ENCODE peak calls at places on chromosomes 11 and 22, in eight cellular contexts. H is BE2C, L is PC-9, R is cardiac muscle cell, G is stomach, J is colonic mucosa, E is PC-3, Q is IMR-90. N is an unnamed sample. For H3K9me3 and H3K4me1, the result is how much of the 10 kb centered on the place peaks cover.

GRCh38 chr11:134889832-134890231 is 477.8 kb upstream of the B3GAT1 start:
- DNase-seq in J (no peak), H (no peak), E (no peak), R (no peak), Q (no peak), G (no peak), L (no peak), N (no peak)

GRCh38 chr11:123381817-123382554 is 48.1 kb upstream of the GRAMD1B start:
- DNase-seq in H (no peak), J (no peak), G (no peak), L (no peak), E (no peak), R (no peak), Q (no peak), N (no peak)

GRCh38 chr11:31375866-31376265 is 6.2 kb downstream of the DNAJC24 start:
- DNase-seq in G (no peak), L (no peak), J (no peak), H (no peak), E (no peak), Q (no peak), R (no peak), N (no peak)

GRCh38 chr11:2886191-2886894 is 768 bp upstream of the CDKN1C start:
- DNase-seq in E (no peak), H (peak), G (no peak), R (peak), Q (no peak), L (no peak), J (no peak), N (no peak)

GRCh38 chr11:131073167-131073566 is 156.9 kb upstream of the SNX19 start:
- DNase-seq in H (no peak), L (no peak), Q (peak), J (no peak), E (no peak), R (no peak), G (no peak), N (no peak)

GRCh38 chr11:44615913-44616806 is 50.7 kb downstream of the CD82 start:
- DNase-seq in Q (no peak), J (no peak), L (no peak), E (no peak), G (no peak), R (no peak), H (no peak), N (no peak)

GRCh38 chr11:9955387-9955786 is 291.5 kb downstream of the SWAP70 start:
- DNase-seq in H (no peak), Q (peak), J (no peak), E (peak), R (no peak), L (no peak), G (no peak), N (no peak)

GRCh38 chr22:25199726-25200520 is at the start of gene CRYBB3:
- DNase-seq in H (no peak), J (no peak), L (no peak), R (no peak), E (no peak), Q (no peak), G (no peak), N (no peak)

GRCh38 chr22:27980424-27981148 is 61.5 kb upstream of the PITPNB start:
- DNase-seq in H (peak), L (no peak), G (no peak), J (no peak), R (peak), E (no peak), Q (no peak), N (peak)

GRCh38 chr11:20467458-20468185 is 80.1 kb downstream of the PRMT3 start:
- DNase-seq in G (no peak), J (no peak), L (no peak), H (no peak), Q (peak), E (no peak), R (no peak), N (no peak)

GRCh38 chr11:103338621-103339484 is 229.6 kb downstream of the DYNC2H1 start:
- DNase-seq in E (peak), L (no peak), H (peak), Q (peak), J (no peak), R (no peak), G (no peak), N (no peak)

GRCh38 chr11:86748296-86748695 is 52.0 kb upstream of the PRSS23 start:
- DNase-seq in E (no peak), J (no peak), H (no peak), R (no peak), L (no peak), G (no peak), Q (no peak), N (no peak)

GRCh38 chr11:18705651-18706281 is 7.2 kb downstream of the TMEM86A start:
- DNase-seq in G (peak), E (no peak), J (peak), R (peak), H (peak), Q (no peak), L (no peak), N (no peak)

GRCh38 chr22:34781676-34782075 is 284.3 kb upstream of the ISX start:
- DNase-seq in L (no peak), H (no peak), J (no peak), G (no peak), Q (no peak), R (no peak), E (no peak), N (no peak)

GRCh38 chr11:77207019-77207485 is 79.0 kb downstream of the MYO7A start:
- DNase-seq in L (no peak), E (no peak), J (no peak), R (no peak), H (no peak), G (no peak), Q (no peak), N (no peak)

GRCh38 chr11:117816151-117816741 is 8.3 kb downstream of the FXYD2 start:
- DNase-seq in Q (peak), E (peak), J (no peak), L (peak), R (peak), G (no peak), H (peak), N (no peak)

GRCh38 chr11:69965821-69966582 is 112.1 kb upstream of the ANO1 start:
- DNase-seq in G (no peak), L (no peak), R (no peak), E (peak), Q (no peak), J (peak), H (no peak), N (no peak)

GRCh38 chr11:19660076-19660475 is 52.6 kb upstream of the NAV2 start:
- DNase-seq in J (no peak), G (no peak), Q (peak), L (peak), R (no peak), E (peak), H (peak), N (no peak)

GRCh38 chr11:126348806-126349582 is 6.5 kb upstream of the ST3GAL4 start:
- DNase-seq in H (no peak), E (no peak), L (peak), R (no peak), Q (peak), J (no peak), G (no peak), N (no peak)

GRCh38 chr11:111512296-111513239 is at the start of gene BTG4:
- DNase-seq in H (peak), E (no peak), R (peak), Q (no peak), L (no peak), G (no peak), J (no peak), N (no peak)

GRCh38 chr11:8360086-8360828 is 96.6 kb upstream of the LMO1 start:
- DNase-seq in E (no peak), L (no peak), R (no peak), G (no peak), J (no peak), Q (no peak), H (no peak), N (no peak)

GRCh38 chr11:99865951-99866350 is 821.1 kb upstream of the ARHGAP42 start:
- DNase-seq in R (no peak), H (no peak), E (no peak), J (no peak), G (no peak), Q (no peak), L (no peak), N (no peak)

GRCh38 chr11:1838426-1839131 is at the start of gene TNNI2:
- DNase-seq in E (no peak), R (no peak), J (no peak), G (no peak), H (no peak), Q (no peak), L (no peak), N (no peak)

GRCh38 chr11:104946907-104947306 is 21.5 kb downstream of the CASP4 start:
- DNase-seq in R (no peak), J (peak), E (peak), L (peak), Q (peak), G (no peak), H (peak), N (no peak)

GRCh38 chr11:118263694-118264567 is at the start of gene MPZL2:
- DNase-seq in G (peak), E (peak), J (peak), L (peak), Q (no peak), R (peak), H (no peak), N (peak)

GRCh38 chr11:120184946-120185677 is 25.7 kb upstream of the OAF start:
- DNase-seq in Q (peak), G (peak), R (peak), E (no peak), J (peak), H (no peak), L (no peak), N (peak)

GRCh38 chr22:48574776-48575566 is 1252.7 kb downstream of the BRD1 start:
- DNase-seq in R (peak), G (no peak), H (no peak), L (no peak), E (no peak), J (peak), Q (no peak), N (no peak)

GRCh38 chr11:7098235-7098832 is 9.5 kb downstream of the RBMXL2 start:
- DNase-seq in H (no peak), Q (peak), J (no peak), E (peak), L (no peak), G (no peak), R (peak), N (no peak)

GRCh38 chr11:37449146-37449545 is 851.1 kb upstream of the RAG2 start:
- DNase-seq in L (peak), G (no peak), H (no peak), Q (peak), J (no peak), R (peak), E (peak), N (no peak)

GRCh38 chr11:70881948-70882715 is 370.2 kb downstream of the SHANK2 start:
- DNase-seq in H (no peak), L (no peak), Q (no peak), E (no peak), R (no peak), G (no peak), J (no peak), N (no peak)

GRCh38 chr11:76208829-76209670 is 2.7 kb upstream of the WNT11 start:
- DNase-seq in H (peak), L (peak), E (peak), G (peak), Q (peak), R (peak), J (peak), N (peak)

GRCh38 chr22:35956850-35957249 is 71.8 kb downstream of the RBFOX2 start:
- DNase-seq in R (no peak), H (no peak), L (no peak), Q (no peak), G (no peak), E (no peak), J (no peak), N (no peak)

GRCh38 chr11:126341760-126342161 is 13.7 kb upstream of the ST3GAL4 start:
- DNase-seq in R (no peak), H (peak), L (peak), E (peak), Q (peak), G (no peak), J (no peak), N (no peak)

GRCh38 chr11:16070573-16070972 is 285.8 kb downstream of the SOX6 start:
- DNase-seq in E (no peak), R (no peak), J (no peak), Q (no peak), H (peak), L (no peak), G (no peak), N (no peak)

GRCh38 chr11:134181707-134182106 is 42.1 kb downstream of the NCAPD3 start:
- DNase-seq in J (no peak), G (no peak), R (no peak), H (no peak), L (no peak), Q (peak), E (no peak), N (no peak)

DNA sequence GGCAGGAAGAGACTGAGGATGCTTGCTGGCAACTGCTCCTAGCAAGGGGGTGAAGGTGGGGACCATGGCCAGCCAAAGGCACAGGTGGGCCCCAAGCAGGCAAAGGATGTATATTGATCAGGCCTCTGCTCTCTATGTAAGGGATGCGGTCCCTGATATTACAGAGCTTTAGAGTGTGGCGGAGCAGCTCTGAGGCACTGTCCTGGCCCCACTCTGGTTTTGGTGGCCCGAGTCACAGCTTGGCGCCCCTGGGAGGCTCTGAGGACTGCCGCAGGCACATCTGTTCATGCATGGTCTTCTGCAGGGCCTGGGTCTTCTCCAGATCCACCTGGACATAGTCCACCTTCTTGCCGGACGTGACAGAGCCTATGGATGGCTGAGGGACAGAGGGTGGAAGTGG is 45.5 kb downstream of the GAB4 start:
- DNase-seq in R (no peak), G (no peak), L (no peak), H (no peak), J (no peak), Q (no peak), E (no peak), N (no peak)
- H3K9me3 ChIP-seq in R (under half), G (under half), L (under half), H (under half), J (under half), Q (under half), E (under half), N (under half)

GRCh38 chr11:12565406-12565805 is 108.8 kb upstream of the TEAD1 start:
- DNase-seq in H (no peak), G (no peak), L (no peak), E (no peak), R (no peak), J (no peak), Q (no peak), N (no peak)
- H3K4me1 ChIP-seq in H (under half), G (under half), L (under half), E (under half), R (under half), J (under half), Q (under half), N (under half)

DNA sequence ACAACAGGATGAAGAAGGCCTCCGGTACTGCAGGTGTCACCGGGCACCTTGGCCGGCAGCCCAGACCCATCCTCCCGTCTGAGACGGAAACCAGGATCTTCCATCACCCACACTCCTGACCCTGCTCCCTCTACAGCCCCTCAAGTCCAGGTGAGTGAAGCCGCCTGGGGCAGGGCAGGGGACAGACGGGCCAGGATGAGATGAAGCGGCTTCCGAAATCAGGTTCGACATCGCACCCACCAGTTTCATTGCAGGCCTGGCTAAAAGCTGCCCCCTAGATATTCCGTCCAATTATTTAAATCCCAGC is 639.1 kb downstream of the TBC1D22A start:
- DNase-seq in E (no peak), H (no peak), G (no peak), R (no peak), L (no peak), J (no peak), Q (no peak), N (no peak)
- H3K9me3 ChIP-seq in E (under half), H (under half), G (under half), R (under half), L (under half), J (under half), Q (under half), N (under half)

GRCh38 chr11:125166347-125166841 is 1.8 kb downstream of the PKNOX2 start:
- DNase-seq in Q (no peak), E (no peak), R (peak), L (no peak), J (no peak), G (no peak), H (no peak), N (no peak)
- H3K4me1 ChIP-seq in Q (under half), E (under half), R (half or more), L (under half), J (under half), G (half or more), H (under half), N (under half)

DNA sequence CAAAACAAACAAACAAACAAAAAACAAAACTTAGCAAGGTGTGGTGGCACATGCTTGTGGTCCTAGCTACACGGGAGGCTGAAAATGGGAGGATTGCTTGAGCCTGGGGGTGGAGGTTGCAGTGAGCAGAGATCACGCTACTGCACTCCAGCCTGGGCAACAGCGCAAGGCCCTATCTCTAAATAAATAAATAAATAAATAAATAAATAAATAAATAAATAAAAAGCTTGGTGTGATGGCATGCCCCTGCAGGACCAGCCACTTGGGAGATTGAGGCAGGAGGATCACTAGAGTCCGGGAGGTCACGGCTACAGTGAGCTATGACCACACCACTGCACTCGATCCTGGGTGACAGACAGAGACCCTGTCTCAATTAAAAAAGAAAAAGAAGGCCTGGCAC is 9.0 kb upstream of the STARD10 start:
- DNase-seq in J (no peak), G (no peak), R (no peak), L (no peak), Q (no peak), H (no peak), E (no peak), N (no peak)
- H3K9me3 ChIP-seq in J (under half), G (under half), R (under half), L (under half), Q (under half), H (under half), E (under half), N (under half)

GRCh38 chr11:61834278-61835004 is 6.3 kb downstream of the FADS2 start:
- DNase-seq in H (no peak), Q (peak), R (peak), G (no peak), L (no peak), J (peak), E (peak), N (no peak)
- H3K4me1 ChIP-seq in H (under half), Q (under half), R (under half), G (half or more), L (under half), J (under half), E (under half), N (under half)

GRCh38 chr11:28137832-28138231 is 29.6 kb downstream of the METTL15 start:
- DNase-seq in G (no peak), J (no peak), L (no peak), Q (no peak), R (no peak), E (no peak), H (no peak), N (no peak)
- H3K9me3 ChIP-seq in G (under half), J (under half), L (under half), Q (under half), R (under half), E (under half), H (under half), N (under half)

N was measured in suprapubic skin.